ENCODE peak calls at places on chromosome X, in seven cellular contexts. U is astrocyte, I is fibroblast of the aortic adventitia, E is left ventricle myocardium inferior, L is testis, B is ascending aorta, V is brain microvascular endothelial cell. F is an unnamed sample.

GRCh38 chrX:153821066-153821465 is 9.3 kb downstream of the PDZD4 start:
- DNase-seq in U (no peak), I (no peak), E (no peak), L (no peak), B (no peak), V (no peak), F (no peak)

GRCh38 chrX:109874548-109874947 is 128.4 kb upstream of the TMEM164 start:
- DNase-seq in U (no peak), I (no peak), E (no peak), L (no peak), B (no peak), V (no peak), F (no peak)

GRCh38 chrX:47643926-47644325 is 6.4 kb downstream of the ELK1 start:
- DNase-seq in U (no peak), I (peak; percentile 51), E (no peak), L (no peak), B (peak; percentile 38), V (no peak), F (peak; percentile 9)

GRCh38 chrX:118872102-118872566 is 48.5 kb downstream of the ZCCHC12 start:
- DNase-seq in U (no peak), I (no peak), E (no peak), L (peak; percentile 22), B (peak; percentile 66), V (no peak), F (peak; percentile 77)

GRCh38 chrX:76148753-76149152 is 24.1 kb upstream of the PBDC1 start:
- DNase-seq in U (peak; percentile 20), I (peak; percentile 49), E (no peak), L (peak; percentile 21), B (peak; percentile 74), V (peak; percentile 6), F (peak; percentile 60)

GRCh38 chrX:129932137-129932791 is 26.3 kb downstream of the UTP14A start:
- DNase-seq in U (peak; percentile 83), I (peak; percentile 86), E (peak; percentile 93), L (peak; percentile 92), B (peak; percentile 91), V (peak; percentile 73), F (peak; percentile 79)

GRCh38 chrX:155148724-155149537 is 67.3 kb upstream of the VBP1 start:
- DNase-seq in U (no peak), I (peak; percentile 34), E (no peak), L (peak; percentile 60), B (no peak), V (peak; percentile 13), F (peak; percentile 40)

GRCh38 chrX:120262781-120263719 is 12.4 kb downstream of the ZBTB33 start:
- DNase-seq in U (no peak), I (no peak), E (no peak), L (no peak), B (no peak), V (no peak), F (no peak)

GRCh38 chrX:47664737-47665136 is 5.8 kb upstream of the UXT start:
- DNase-seq in U (peak; percentile 23), I (peak; percentile 30), E (no peak), L (no peak), B (no peak), V (peak; percentile 45), F (no peak)

GRCh38 chrX:68699960-68700746 is 52.7 kb downstream of the STARD8 start:
- DNase-seq in U (peak; percentile 52), I (peak; percentile 52), E (no peak), L (no peak), B (no peak), V (no peak), F (no peak)

GRCh38 chrX:108268434-108269080 is 169.7 kb downstream of the COL4A6 start:
- DNase-seq in U (peak; percentile 37), I (peak; percentile 19), E (no peak), L (no peak), B (no peak), V (no peak), F (peak; percentile 58)

GRCh38 chrX:79259073-79259689 is 108.0 kb downstream of the ITM2A start:
- DNase-seq in U (no peak), I (no peak), E (no peak), L (no peak), B (no peak), V (no peak), F (no peak)

GRCh38 chrX:9770319-9770718 is 4.7 kb upstream of the GPR143 start:
- DNase-seq in U (no peak), I (no peak), E (no peak), L (no peak), B (no peak), V (no peak), F (peak; percentile 58)

GRCh38 chrX:9610774-9611392 is 146.0 kb downstream of the TBL1X start:
- DNase-seq in U (peak; percentile 18), I (peak; percentile 41), E (no peak), L (no peak), B (no peak), V (no peak), F (peak; percentile 48)

GRCh38 chrX:38514014-38514854 is 47.1 kb upstream of the TSPAN7 start:
- DNase-seq in U (no peak), I (no peak), E (no peak), L (no peak), B (no peak), V (no peak), F (no peak)

GRCh38 chrX:33726281-33727160 is 405.6 kb downstream of the FAM47A start:
- DNase-seq in U (no peak), I (no peak), E (no peak), L (no peak), B (no peak), V (no peak), F (no peak)

DNA sequence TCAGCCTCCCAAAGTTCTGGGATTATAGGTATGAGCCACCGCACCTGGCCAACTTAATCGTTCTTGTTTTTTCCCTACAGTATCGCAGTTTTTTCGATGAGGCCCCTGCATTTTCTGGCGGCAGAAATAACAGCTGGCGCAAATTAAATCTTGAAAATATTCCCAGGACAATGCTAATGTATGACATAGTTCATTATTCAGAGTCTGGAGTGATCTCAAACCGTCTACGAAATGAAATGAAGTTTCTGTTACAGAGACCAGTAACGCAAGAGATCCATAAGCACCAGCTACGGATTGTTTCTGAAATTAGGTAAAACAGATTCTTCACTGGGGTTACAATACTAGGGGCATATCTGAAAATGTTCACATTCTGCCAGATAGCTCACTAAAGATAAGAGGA is 27.3 kb downstream of the CXorf58 start:
- DNase-seq in U (no peak), I (peak; percentile 66), E (no peak), L (no peak), B (no peak), V (no peak), F (no peak)
- H3K4me3 ChIP-seq in U (no peak overlapping the region), I (no peak overlapping the region), E (no peak overlapping the region), L (no peak overlapping the region), B (no peak overlapping the region), V (no peak overlapping the region), F (no peak overlapping the region)

DNA sequence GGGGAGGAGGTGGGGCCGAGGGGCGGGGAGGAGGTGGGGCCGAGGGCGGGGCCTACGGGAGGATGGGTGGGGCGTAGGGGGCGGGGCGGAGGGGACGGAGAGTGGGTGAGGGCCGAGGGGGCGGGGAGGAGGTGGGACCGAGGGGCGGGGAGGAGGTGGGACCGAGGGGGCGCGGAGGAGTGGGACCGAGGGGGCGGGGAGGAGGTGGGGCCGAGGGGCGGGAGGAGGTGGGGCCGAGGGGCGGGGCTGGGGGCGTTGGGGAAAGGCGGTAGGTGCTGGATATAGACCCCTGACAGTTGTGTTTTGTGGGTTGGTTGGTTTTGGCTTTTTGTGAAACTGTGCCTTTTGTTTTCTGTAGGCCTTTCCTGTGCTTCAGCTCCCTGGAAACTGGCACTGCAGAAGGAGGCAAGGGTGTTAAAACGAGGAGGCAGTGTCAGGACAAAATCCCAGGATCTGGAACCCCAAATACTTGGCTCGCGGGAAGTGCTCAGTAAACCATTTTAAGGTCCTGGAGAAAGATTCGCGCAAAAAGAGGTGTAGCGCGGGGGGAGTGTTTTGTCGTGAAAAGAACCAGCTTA is 580 bp upstream of the MMGT1 start:
- DNase-seq in U (peak; percentile 22), I (peak; percentile 60), E (peak; percentile 81), L (peak; percentile 86), B (peak; percentile 82), V (no peak), F (peak; percentile 25)
- TF ChIP-seq CTCF in U (no peak), I (no peak), E (no peak), L (no peak), B (no peak), V (no peak), F (no peak)

GRCh38 chrX:96181571-96181970 is 503.1 kb upstream of the DIAPH2 start:
- DNase-seq in U (no peak), I (no peak), E (no peak), L (no peak), B (no peak), V (no peak), F (no peak)

GRCh38 chrX:96182366-96182765 is 502.3 kb upstream of the DIAPH2 start:
- DNase-seq in U (no peak), I (peak; percentile 33), E (no peak), L (peak; percentile 62), B (no peak), V (peak; percentile 27), F (peak; percentile 69)

DNA sequence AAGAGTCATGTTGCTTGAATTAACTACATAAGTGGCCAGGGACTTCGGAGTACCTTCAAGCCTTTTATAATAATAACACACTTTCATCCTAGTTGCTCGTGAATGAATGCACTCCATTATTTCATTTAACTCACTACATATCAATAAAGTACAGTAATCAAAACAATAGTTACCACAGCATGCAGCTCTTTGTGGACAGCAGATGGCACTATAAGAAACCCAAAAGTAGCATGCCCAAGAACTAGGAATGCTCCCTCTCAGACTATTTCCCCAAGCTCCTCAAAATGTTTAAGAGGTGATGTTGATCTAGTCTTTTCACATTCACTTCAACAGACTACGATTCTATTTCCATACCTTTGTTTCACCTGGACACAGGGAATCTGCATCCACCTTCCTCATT is 500.8 kb upstream of the DIAPH2 start:
- DNase-seq in U (no peak), I (peak; percentile 19), E (no peak), L (no peak), B (no peak), V (no peak), F (peak; percentile 34)
- H3K4me3 ChIP-seq in U (no peak overlapping the region), I (no peak overlapping the region), E (no peak overlapping the region), L (no peak overlapping the region), B (no peak overlapping the region), V (no peak overlapping the region), F (no peak overlapping the region)

GRCh38 chrX:19661977-19662376 is 146.7 kb upstream of the MAP3K15 start:
- DNase-seq in U (no peak), I (no peak), E (no peak), L (no peak), B (no peak), V (no peak), F (no peak)

GRCh38 chrX:19660604-19661003 is 145.3 kb upstream of the MAP3K15 start:
- DNase-seq in U (no peak), I (peak; percentile 46), E (no peak), L (no peak), B (no peak), V (no peak), F (no peak)

GRCh38 chrX:19658030-19658429 is 142.7 kb upstream of the MAP3K15 start:
- DNase-seq in U (peak; percentile 72), I (no peak), E (no peak), L (no peak), B (no peak), V (no peak), F (peak; percentile 5)

GRCh38 chrX:19655032-19655431 is 139.7 kb upstream of the MAP3K15 start:
- DNase-seq in U (no peak), I (no peak), E (no peak), L (no peak), B (no peak), V (no peak), F (no peak)

DNA sequence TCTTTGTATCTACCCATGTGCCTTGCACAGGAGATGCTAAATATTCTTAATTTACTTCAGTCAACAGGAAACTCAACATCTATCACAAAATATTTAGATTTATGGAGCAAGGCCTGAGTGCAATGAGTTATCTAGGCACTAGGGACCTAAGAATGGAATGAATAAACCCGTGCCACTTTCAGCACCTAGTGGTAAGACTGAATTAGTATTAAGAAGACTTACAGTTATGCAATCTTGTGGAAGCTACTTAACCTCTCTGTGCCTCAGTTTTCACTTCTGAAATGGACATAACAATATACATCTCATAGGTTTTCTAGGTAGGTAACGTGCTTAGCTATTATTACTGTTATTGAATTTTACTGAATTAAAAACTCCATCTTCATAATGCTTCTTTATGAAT is 144.6 kb upstream of the MAP3K15 start:
- DNase-seq in U (no peak), I (no peak), E (no peak), L (no peak), B (no peak), V (no peak), F (no peak)
- TF ChIP-seq CTCF in U (no peak), I (peak; percentile 1), E (no peak), L (no peak), B (no peak), V (peak; percentile 11), F (peak; percentile 28)

F was measured in PC-3.